ENCODE peak calls at places on chromosomes 4 and X, in seven cellular contexts. T is suprapubic skin, G is PC-9, Z is GM12878, I is colonic mucosa, F is GM06990, M is testis. C is an unnamed sample.
A peak's percentile ranks its signal among the peaks of the same experiment; 100 is the strongest.

GRCh38 chr4:128483816-128484215 is 196.2 kb upstream of the PGRMC2 start:
- DNase-seq in M (no peak), T (no peak), G (no peak), Z (no peak), F (no peak), I (no peak), C (peak; percentile 31)

GRCh38 chr4:119110121-119110520 is 25.5 kb upstream of the MYOZ2 start:
- DNase-seq in F (no peak), M (no peak), I (no peak), G (no peak), Z (no peak), T (no peak), C (no peak)

GRCh38 chrX:115968436-115969252 is 201.9 kb upstream of the AGTR2 start:
- DNase-seq in Z (no peak), M (peak; percentile 69), G (peak; percentile 68), I (peak; percentile 59), F (peak; percentile 75), T (no peak), C (no peak)

GRCh38 chrX:2348225-2348624 is 152.6 kb downstream of the DHRSX start:
- DNase-seq in M (no peak), I (no peak), F (no peak), G (no peak), T (no peak), Z (no peak), C (no peak)

GRCh38 chr4:115851918-115852766 is 738.7 kb upstream of the NDST4 start:
- DNase-seq in M (peak; percentile 80), F (peak; percentile 23), Z (peak; percentile 19), T (peak; percentile 52), G (no peak), I (peak; percentile 53), C (no peak)

GRCh38 chr4:93396274-93396673 is 432.3 kb upstream of the ATOH1 start:
- DNase-seq in G (no peak), Z (no peak), F (no peak), M (no peak), I (no peak), T (no peak), C (no peak)

GRCh38 chrX:96619588-96619987 is 65.1 kb upstream of the DIAPH2 start:
- DNase-seq in Z (no peak), T (no peak), G (no peak), F (no peak), I (no peak), M (no peak), C (no peak)

GRCh38 chr4:98474408-98474844 is 184.0 kb downstream of the TSPAN5 start:
- DNase-seq in T (no peak), Z (no peak), F (no peak), I (no peak), G (peak; percentile 53), M (no peak), C (peak; percentile 46)

GRCh38 chrX:44580466-44580865 is 37.8 kb upstream of the FUNDC1 start:
- DNase-seq in G (peak; percentile 85), I (no peak), Z (no peak), T (no peak), M (no peak), F (no peak), C (no peak)

GRCh38 chr4:166435449-166435848 is 562.4 kb downstream of the TLL1 start:
- DNase-seq in M (no peak), G (no peak), F (no peak), Z (no peak), I (no peak), T (no peak), C (peak; percentile 40)

GRCh38 chrX:46935295-46935694 is 23.1 kb downstream of the JADE3 start:
- DNase-seq in G (no peak), T (no peak), F (no peak), I (no peak), M (no peak), Z (no peak), C (no peak)

GRCh38 chr4:28225005-28225404 is 1364.4 kb downstream of the STIM2 start:
- DNase-seq in Z (no peak), G (no peak), I (no peak), F (no peak), T (no peak), M (no peak), C (no peak)

GRCh38 chr4:114383055-114383454 is 215.6 kb upstream of the UGT8 start:
- DNase-seq in F (no peak), G (no peak), M (no peak), T (no peak), I (no peak), Z (no peak), C (no peak)

GRCh38 chr4:25484243-25484721 is 107.2 kb downstream of the ANAPC4 start:
- DNase-seq in I (no peak), Z (peak; percentile 5), G (peak; percentile 39), F (peak; percentile 25), T (no peak), M (no peak), C (no peak)

GRCh38 chrX:140733766-140734342 is 24.3 kb downstream of the LINC00632 start:
- DNase-seq in G (no peak), F (no peak), M (peak; percentile 22), Z (no peak), T (no peak), I (no peak), C (no peak)

GRCh38 chrX:70398899-70399298 is 24.2 kb upstream of the GDPD2 start:
- DNase-seq in T (no peak), M (no peak), I (no peak), G (no peak), F (no peak), Z (no peak), C (no peak)

GRCh38 chrX:70402721-70403120 is 20.4 kb upstream of the GDPD2 start:
- DNase-seq in Z (no peak), M (no peak), I (no peak), F (no peak), G (no peak), T (no peak), C (no peak)
- H3K36me3 ChIP-seq in Z (no peaks in the 10 kb centered on the region), M (no peaks in the 10 kb centered on the region), I (no peaks in the 10 kb centered on the region), F (no peaks in the 10 kb centered on the region), G (no peaks in the 10 kb centered on the region), T (no peaks in the 10 kb centered on the region), C (no peaks in the 10 kb centered on the region)

GRCh38 chr4:79576480-79576803 is 168.4 kb upstream of the GK2 start:
- DNase-seq in T (no peak), G (no peak), Z (no peak), F (no peak), M (no peak), I (no peak), C (no peak)
- TF ChIP-seq CTCF in T (no peak), G (no peak), Z (peak; percentile 50), F (peak; percentile 39), M (peak; percentile 10), I (peak; percentile 31), C (peak; percentile 41)

DNA sequence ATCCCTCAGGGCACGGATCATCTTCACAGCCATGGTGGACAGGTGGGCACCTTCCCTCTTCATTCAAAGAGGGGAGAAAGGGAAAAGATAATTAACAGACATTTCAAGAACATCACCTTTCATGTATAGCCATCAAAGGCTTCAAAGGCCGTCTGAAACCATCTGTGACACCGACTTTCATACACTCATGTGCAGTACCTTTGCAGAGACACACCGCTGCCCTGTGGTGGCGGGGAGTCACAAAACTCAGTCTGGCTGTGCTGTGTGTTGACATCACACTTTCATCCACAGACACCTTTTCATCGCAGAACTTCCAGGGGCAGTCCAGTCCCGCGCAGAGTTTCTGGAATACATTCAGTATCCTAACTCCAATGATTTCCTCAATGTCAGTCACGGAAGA is 47.6 kb upstream of the MTNR1A start:
- DNase-seq in I (no peak), T (no peak), Z (no peak), M (no peak), F (no peak), G (no peak), C (no peak)
- H3K36me3 ChIP-seq in I (peaks cover 16% of the 10 kb centered on the region), T (peaks cover 88% of the 10 kb centered on the region), Z (no peaks in the 10 kb centered on the region), M (no peaks in the 10 kb centered on the region), F (no peaks in the 10 kb centered on the region), G (no peaks in the 10 kb centered on the region), C (peaks cover 48% of the 10 kb centered on the region)

GRCh38 chrX:104482757-104483156 is 83.2 kb upstream of the IL1RAPL2 start:
- DNase-seq in I (no peak), Z (no peak), M (no peak), F (no peak), G (no peak), T (no peak), C (no peak)
- TF ChIP-seq CTCF in I (no peak), Z (no peak), M (no peak), F (peak; percentile 32), G (peak; percentile 23), T (no peak), C (peak; percentile 9)

DNA sequence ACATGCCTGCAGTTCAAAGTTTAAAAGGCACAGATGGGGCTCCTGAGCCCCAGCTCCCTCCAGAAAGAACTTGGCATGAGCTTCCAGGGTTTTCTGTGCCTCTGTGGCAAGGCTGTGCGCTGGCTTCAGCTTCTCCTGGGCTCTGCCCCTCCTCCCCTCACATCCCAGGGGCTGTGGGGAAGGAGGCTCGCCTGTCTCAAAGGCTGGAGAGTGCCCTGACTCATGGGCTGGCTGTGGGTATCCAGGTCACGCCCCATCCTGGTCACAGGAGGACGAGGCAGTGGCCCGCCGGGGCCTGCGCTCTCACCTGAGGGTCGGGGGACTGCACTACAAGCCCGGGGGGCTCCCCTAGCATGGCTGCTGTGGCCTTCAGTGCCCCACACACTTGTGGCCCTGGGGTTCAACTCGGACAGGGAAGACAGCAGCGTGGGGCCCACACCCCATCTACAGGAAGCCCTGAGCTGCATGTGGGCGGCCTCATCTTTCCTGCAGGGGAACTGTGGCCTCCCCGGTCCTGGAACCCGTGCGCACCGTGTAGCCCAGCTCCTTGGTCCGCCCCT is 17.9 kb downstream of the LRPAP1 start:
- DNase-seq in G (no peak), M (no peak), Z (no peak), T (no peak), F (no peak), I (no peak), C (no peak)
- H3K36me3 ChIP-seq in G (no peaks in the 10 kb centered on the region), M (no peaks in the 10 kb centered on the region), Z (peaks cover 39% of the 10 kb centered on the region), T (peaks cover 98% of the 10 kb centered on the region), F (peaks cover 45% of the 10 kb centered on the region), I (peaks cover 31% of the 10 kb centered on the region), C (peaks cover 54% of the 10 kb centered on the region)